ENCODE peak calls at places on chromosomes 1 and 21, in four cellular contexts. Z is transverse colon, I is prostate gland, O is stomach. C is an unnamed sample.

GRCh38 chr1:45617618-45618017 is 6.2 kb downstream of the CCDC17 start:
- DNase-seq in Z (no peak), I (no peak), O (no peak), C (no peak)

GRCh38 chr1:156524985-156525590 is 24.5 kb upstream of the MEF2D start:
- DNase-seq in O (no peak), Z (no peak), I (no peak), C (no peak)

GRCh38 chr1:44985747-44986359 is 542 bp downstream of the EIF2B3 start:
- DNase-seq in I (no peak), Z (no peak), O (no peak), C (no peak)

GRCh38 chr1:5586629-5587028 is 405.6 kb downstream of the NPHP4 start:
- DNase-seq in I (no peak), O (peak; percentile 5), Z (no peak), C (no peak)

GRCh38 chr1:30950053-30950452 is 41.5 kb upstream of the SDC3 start:
- DNase-seq in O (no peak), I (no peak), Z (no peak), C (no peak)

GRCh38 chr1:156623946-156624813 is 5.0 kb downstream of the HAPLN2 start:
- DNase-seq in O (peak; percentile 47), I (no peak), Z (peak; percentile 47), C (peak; percentile 79)

GRCh38 chr1:184027751-184028682 is 9.5 kb downstream of the COLGALT2 start:
- DNase-seq in O (no peak), Z (no peak), I (no peak), C (no peak)

GRCh38 chr1:1181129-1181937 is 7.7 kb downstream of the TTLL10 start:
- DNase-seq in O (no peak), I (no peak), Z (peak; percentile 7), C (no peak)

GRCh38 chr1:193602705-193603104 is 416.3 kb upstream of the B3GALT2 start:
- DNase-seq in Z (no peak), I (no peak), O (no peak), C (no peak)

GRCh38 chr1:212983482-212983881 is 32.2 kb downstream of the ANGEL2 start:
- DNase-seq in I (no peak), Z (no peak), O (no peak), C (no peak)
- TF ChIP-seq POLR2AphosphoS5 in I (no peak), Z (no peak), O (no peak), C (no peak)

DNA sequence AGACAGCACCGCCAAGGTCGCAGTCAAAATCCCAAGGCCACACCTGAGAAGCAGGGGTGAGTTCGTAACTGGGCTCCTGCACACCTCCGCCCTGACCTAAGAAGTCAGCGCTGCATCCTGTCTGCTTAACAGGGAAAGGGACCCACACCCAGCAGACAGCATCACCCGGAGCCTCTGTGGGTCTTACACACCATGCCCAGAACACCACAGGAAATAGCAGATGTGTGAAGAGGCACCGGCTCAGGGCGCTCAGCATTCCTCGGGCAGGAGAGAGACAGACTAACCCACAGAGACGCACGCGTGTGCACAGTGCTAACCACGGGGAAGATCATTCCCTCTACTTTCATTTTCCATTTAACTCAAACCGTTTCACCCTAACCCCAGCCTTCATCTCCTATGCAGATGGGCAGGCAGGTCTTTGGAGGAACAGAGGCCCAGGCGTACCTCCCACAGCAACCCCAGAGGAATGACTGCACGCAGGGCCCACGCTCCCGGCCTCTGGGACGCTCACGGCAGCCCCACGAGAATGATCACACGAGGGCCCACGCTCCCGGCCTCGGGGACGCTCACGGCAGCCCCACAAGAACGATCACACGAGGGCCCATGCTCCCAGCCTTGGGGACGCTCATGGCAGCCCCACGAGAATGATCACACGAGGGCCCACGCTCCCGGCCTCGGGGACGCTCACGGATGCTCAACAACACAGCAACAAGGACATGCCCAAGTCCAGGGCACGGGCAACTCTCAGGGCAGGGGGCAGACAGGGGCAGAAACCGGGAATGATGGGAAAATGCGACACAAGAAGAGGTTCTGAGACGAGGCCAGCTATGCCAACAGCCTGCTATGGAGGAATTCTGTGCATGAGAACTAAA is 20.9 kb downstream of the POFUT2 start:
- DNase-seq in I (no peak), O (peak; percentile 29), Z (no peak), C (peak; percentile 47)
- H3K36me3 ChIP-seq in I (peaks cover 7% of the 10 kb centered on the region), O (peaks cover 63% of the 10 kb centered on the region), Z (no peaks in the 10 kb centered on the region), C (peaks cover 70% of the 10 kb centered on the region)

GRCh38 chr1:66693856-66694255 is 58.4 kb upstream of the DYNLT5 start:
- DNase-seq in O (no peak), I (no peak), Z (no peak), C (no peak)

GRCh38 chr1:66696771-66697170 is 55.5 kb upstream of the DYNLT5 start:
- DNase-seq in I (no peak), O (no peak), Z (no peak), C (no peak)

GRCh38 chr1:66690666-66691381 is 61.4 kb upstream of the DYNLT5 start:
- DNase-seq in Z (no peak), O (no peak), I (no peak), C (no peak)

GRCh38 chr1:66692681-66693080 is 59.6 kb upstream of the DYNLT5 start:
- DNase-seq in O (no peak), I (no peak), Z (no peak), C (no peak)

GRCh38 chr1:66695121-66695520 is 57.1 kb upstream of the DYNLT5 start:
- DNase-seq in Z (no peak), O (no peak), I (no peak), C (no peak)
- H3K4me3 ChIP-seq in Z (no peak overlapping the region), O (no peak overlapping the region), I (no peak overlapping the region), C (no peak overlapping the region)

DNA sequence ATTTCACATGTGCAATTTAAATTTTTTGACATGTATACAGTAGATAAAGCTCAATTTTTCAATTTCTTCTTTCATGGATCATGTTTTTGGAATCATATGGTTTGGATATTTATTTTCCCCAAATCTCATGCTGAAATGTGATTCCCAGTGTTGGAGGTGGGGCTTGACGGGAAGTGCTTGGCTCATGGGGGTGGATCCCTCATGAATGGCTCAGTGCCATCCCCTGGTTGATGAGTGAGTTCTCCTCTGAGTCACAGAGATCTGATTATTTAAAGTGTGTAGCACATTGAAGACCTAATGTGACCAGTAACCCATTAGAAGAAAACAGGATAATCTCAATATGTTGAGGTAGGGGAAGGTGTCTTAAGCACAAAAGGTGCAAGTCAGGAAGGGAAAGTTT is 9.1 kb upstream of the IFI16 start:
- DNase-seq in Z (peak; percentile 72), I (peak; percentile 78), O (peak; percentile 57), C (peak; percentile 95)
- TF ChIP-seq POLR2AphosphoS5 in Z (peak; percentile 55), I (peak; percentile 84), O (peak; percentile 38), C (peak; percentile 79)

GRCh38 chr1:57586842-57587241 is 163.0 kb upstream of the DAB1 start:
- DNase-seq in Z (no peak), O (no peak), I (no peak), C (no peak)

GRCh38 chr1:57590978-57591377 is 167.1 kb upstream of the DAB1 start:
- DNase-seq in Z (no peak), I (no peak), O (no peak), C (no peak)

GRCh38 chr1:57597036-57597435 is 173.2 kb upstream of the DAB1 start:
- DNase-seq in O (no peak), Z (no peak), I (no peak), C (no peak)

GRCh38 chr1:57591854-57592253 is 168.0 kb upstream of the DAB1 start:
- DNase-seq in O (no peak), Z (no peak), I (no peak), C (no peak)
- H3K36me3 ChIP-seq in O (no peaks in the 10 kb centered on the region), Z (no peaks in the 10 kb centered on the region), I (no peaks in the 10 kb centered on the region), C (no peaks in the 10 kb centered on the region)

GRCh38 chr1:26373789-26374188 is 1.2 kb upstream of the ZNF683 start:
- DNase-seq in Z (no peak), O (no peak), I (no peak), C (no peak)
- H3K4me3 ChIP-seq in Z (no peak overlapping the region), O (no peak overlapping the region), I (no peak overlapping the region), C (no peak overlapping the region)

GRCh38 chr21:34890258-34890723 is 158.8 kb downstream of the RUNX1 start:
- DNase-seq in O (no peak), Z (no peak), I (no peak), C (no peak)
- TF ChIP-seq POLR2AphosphoS5 in O (no peak), Z (no peak), I (no peak), C (no peak)

GRCh38 chr1:107874221-107874620 is 90.8 kb downstream of the VAV3 start:
- DNase-seq in Z (no peak), I (no peak), O (no peak), C (no peak)
- H3K36me3 ChIP-seq in Z (no peaks in the 10 kb centered on the region), I (no peaks in the 10 kb centered on the region), O (no peaks in the 10 kb centered on the region), C (no peaks in the 10 kb centered on the region)

GRCh38 chr1:179591592-179592580 is at the start of gene TDRD5:
- DNase-seq in O (peak; percentile 69), Z (peak; percentile 69), I (no peak), C (no peak)
- H3K4me3 ChIP-seq in O (peak within 1 kb of the TSS; percentile 26), Z (peak within 1 kb of the TSS; percentile 39), I (peak within 1 kb of the TSS; percentile 22), C (no peak within 1 kb of the TSS)

DNA sequence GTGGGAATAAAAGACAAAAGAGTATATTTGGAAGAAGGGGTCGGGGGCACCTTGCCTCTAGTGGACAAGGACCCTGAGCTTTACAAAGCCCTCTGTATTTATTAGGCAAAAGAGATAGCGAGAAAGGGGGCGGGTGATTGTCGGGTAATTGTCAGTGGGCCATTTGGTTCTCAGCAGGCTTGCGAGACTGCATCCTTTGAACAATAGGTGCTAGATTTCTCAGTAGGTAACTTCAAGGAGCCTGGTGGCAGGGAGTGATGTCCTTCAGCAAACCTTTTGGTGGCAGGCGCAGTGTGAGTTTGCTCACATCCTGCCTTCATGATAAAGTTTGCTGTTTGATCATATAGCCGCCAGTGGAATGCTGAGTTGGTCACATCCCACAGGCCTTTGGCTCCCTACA is 71.4 kb downstream of the AXDND1 start:
- DNase-seq in Z (no peak), O (no peak), I (no peak), C (no peak)
- TF ChIP-seq POLR2AphosphoS5 in Z (no peak), O (no peak), I (no peak), C (no peak)